ENCODE peak calls at places on chromosomes 16 and 17, in six cellular contexts. W is HCT116, P is WTC11, V is SK-N-SH, T is A549, C is HepG2. Y is an unnamed sample.

GRCh38 chr17:71267668-71268067 is 853.2 kb upstream of the SOX9 start:
- DNase-seq in W (no peak), P (no peak), V (no peak), T (no peak), C (no peak), Y (no peak)

GRCh38 chr17:77470800-77471733 is 330.3 kb downstream of the SEC14L1 start:
- DNase-seq in W (peak), P (peak), V (peak), T (peak), C (peak), Y (peak)

GRCh38 chr16:57405194-57405593 is 627 bp downstream of the CCL17 start:
- DNase-seq in W (no peak), P (no peak), V (no peak), T (no peak), C (no peak), Y (no peak)

GRCh38 chr17:30236807-30237206 is 1.3 kb upstream of the SLC6A4 start:
- DNase-seq in W (peak), P (peak), V (peak), T (peak), C (peak), Y (no peak)

GRCh38 chr16:14302399-14303181 is 231.5 kb downstream of the MRTFB start:
- DNase-seq in W (no peak), P (peak), V (peak), T (no peak), C (no peak), Y (peak)

GRCh38 chr16:87692756-87693155 is 73.0 kb downstream of the KLHDC4 start:
- DNase-seq in W (no peak), P (no peak), V (no peak), T (no peak), C (no peak), Y (no peak)

GRCh38 chr16:2146739-2147138 is 1.7 kb upstream of the RAB26 start:
- DNase-seq in W (no peak), P (peak), V (no peak), T (no peak), C (no peak), Y (no peak)

GRCh38 chr16:83953796-83954576 is 946 bp downstream of the OSGIN1 start:
- DNase-seq in W (peak), P (no peak), V (no peak), T (peak), C (peak), Y (peak)

GRCh38 chr17:59786536-59787319 is 79.3 kb downstream of the VMP1 start:
- DNase-seq in W (peak), P (no peak), V (peak), T (peak), C (peak), Y (peak)

GRCh38 chr17:900336-900735 is 79.2 kb downstream of the NXN start:
- DNase-seq in W (no peak), P (no peak), V (no peak), T (no peak), C (no peak), Y (no peak)

GRCh38 chr17:73956595-73957465 is 246.6 kb upstream of the RPL38 start:
- DNase-seq in W (peak), P (peak), V (peak), T (peak), C (peak), Y (peak)

GRCh38 chr17:78374189-78374588 is 4.3 kb upstream of the PGS1 start:
- DNase-seq in W (no peak), P (no peak), V (no peak), T (no peak), C (no peak), Y (no peak)

GRCh38 chr16:6160871-6161270 is 1063.3 kb upstream of the EEF2KMT start:
- DNase-seq in W (no peak), P (no peak), V (no peak), T (no peak), C (no peak), Y (no peak)

GRCh38 chr17:56815711-56816110 is 18.0 kb downstream of the C17orf67 start:
- DNase-seq in W (no peak), P (no peak), V (no peak), T (no peak), C (no peak), Y (no peak)

GRCh38 chr17:5485270-5486205 is at the start of gene DERL2:
- DNase-seq in W (no peak), P (peak), V (no peak), T (peak), C (peak), Y (peak)

GRCh38 chr17:74748529-74749261 is at the start of gene NHERF1:
- DNase-seq in W (peak), P (peak), V (peak), T (peak), C (peak), Y (peak)

GRCh38 chr17:19000531-19001011 is 4.0 kb downstream of the FAM83G start:
- DNase-seq in W (no peak), P (no peak), V (peak), T (no peak), C (no peak), Y (no peak)

GRCh38 chr16:79369796-79370195 is 230.7 kb downstream of the MAF start:
- DNase-seq in W (no peak), P (no peak), V (no peak), T (no peak), C (no peak), Y (no peak)

GRCh38 chr16:89506791-89507191 is 1.4 kb upstream of the SPG7 start:
- DNase-seq in W (no peak), P (no peak), V (no peak), T (no peak), C (no peak), Y (peak)

GRCh38 chr16:58292886-58293285 is 1.9 kb downstream of the PRSS54 start:
- DNase-seq in W (no peak), P (no peak), V (no peak), T (no peak), C (no peak), Y (no peak)

GRCh38 chr17:14373587-14374259 is 72.8 kb downstream of the HS3ST3B1 start:
- DNase-seq in W (no peak), P (no peak), V (no peak), T (no peak), C (peak), Y (no peak)

GRCh38 chr17:65190467-65191095 is 53.4 kb downstream of the RGS9 start:
- DNase-seq in W (no peak), P (no peak), V (no peak), T (no peak), C (no peak), Y (no peak)

GRCh38 chr16:12206749-12207142 is 230.2 kb downstream of the SNX29 start:
- DNase-seq in W (no peak), P (no peak), V (no peak), T (no peak), C (no peak), Y (no peak)

GRCh38 chr16:86662195-86662594 is 83.8 kb downstream of the FOXL1 start:
- DNase-seq in W (no peak), P (no peak), V (no peak), T (no peak), C (no peak), Y (no peak)

GRCh38 chr16:83689385-83689831 is 118.4 kb upstream of the HSBP1 start:
- DNase-seq in W (no peak), P (no peak), V (no peak), T (no peak), C (no peak), Y (peak)

GRCh38 chr17:44256671-44257070 is 11.3 kb downstream of the SLC4A1 start:
- DNase-seq in W (no peak), P (no peak), V (no peak), T (no peak), C (no peak), Y (no peak)

DNA sequence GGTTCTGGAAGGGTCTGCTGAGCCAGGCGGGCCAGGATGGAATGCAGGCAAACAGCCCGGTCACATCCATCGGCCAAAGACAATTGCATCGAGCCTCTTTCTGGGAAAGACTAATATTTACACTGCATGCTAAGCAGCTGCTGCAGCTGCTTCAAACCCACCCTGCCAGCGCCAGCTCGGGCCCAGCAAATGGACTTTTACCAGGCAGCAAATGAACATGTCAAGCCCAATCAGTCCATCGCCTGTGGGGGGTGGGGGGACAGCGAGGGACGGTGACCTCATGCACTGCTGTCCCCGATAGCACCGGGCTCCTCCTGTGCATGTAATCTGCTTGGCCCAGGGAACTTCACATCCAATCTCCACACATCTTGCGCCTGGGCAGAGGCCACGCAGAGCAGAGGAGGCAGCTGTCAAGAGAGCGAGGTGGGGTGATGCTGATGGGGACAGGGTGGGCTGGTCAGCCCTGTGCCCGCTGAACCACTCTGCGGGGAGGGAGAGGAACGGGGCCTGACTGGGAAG is 39.4 kb upstream of the CDH5 start:
- DNase-seq in W (no peak), P (no peak), V (no peak), T (no peak), C (peak), Y (no peak)
- TF ChIP-seq MAX in W (no peak), P (no peak), V (no peak), T (no peak), C (peak), Y (no peak)

GRCh38 chr17:6953689-6954088 is 42.2 kb upstream of the ALOX12 start:
- DNase-seq in W (no peak), P (no peak), V (no peak), T (no peak), C (no peak), Y (no peak)

GRCh38 chr17:6948976-6949375 is 46.9 kb upstream of the ALOX12 start:
- DNase-seq in W (no peak), P (no peak), V (no peak), T (no peak), C (no peak), Y (no peak)

GRCh38 chr17:6947745-6948144 is 48.1 kb upstream of the ALOX12 start:
- DNase-seq in W (no peak), P (no peak), V (no peak), T (no peak), C (no peak), Y (no peak)

DNA sequence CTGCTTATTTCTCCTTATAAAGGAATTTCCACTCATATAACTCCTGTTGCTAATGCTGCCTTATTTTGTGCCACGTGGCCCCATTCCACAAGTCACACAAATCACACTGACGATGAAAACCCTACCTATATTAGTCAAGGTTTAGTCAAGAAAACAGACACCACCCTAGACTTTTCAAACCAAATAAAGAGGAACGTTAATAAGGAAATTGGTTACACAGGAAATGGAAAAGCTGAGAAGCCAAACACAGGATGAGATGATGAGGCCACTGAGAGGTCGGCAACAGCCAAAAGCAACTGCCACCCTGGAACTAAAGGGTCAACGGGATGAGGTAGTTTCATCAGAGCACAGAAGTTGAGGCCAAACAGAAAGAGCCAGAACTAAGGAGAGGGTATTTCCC is 47.3 kb upstream of the ALOX12 start:
- DNase-seq in W (no peak), P (no peak), V (no peak), T (no peak), C (no peak), Y (peak)
- TF ChIP-seq MAX in W (no peak), P (no peak), V (no peak), T (no peak), C (no peak), Y (peak)

DNA sequence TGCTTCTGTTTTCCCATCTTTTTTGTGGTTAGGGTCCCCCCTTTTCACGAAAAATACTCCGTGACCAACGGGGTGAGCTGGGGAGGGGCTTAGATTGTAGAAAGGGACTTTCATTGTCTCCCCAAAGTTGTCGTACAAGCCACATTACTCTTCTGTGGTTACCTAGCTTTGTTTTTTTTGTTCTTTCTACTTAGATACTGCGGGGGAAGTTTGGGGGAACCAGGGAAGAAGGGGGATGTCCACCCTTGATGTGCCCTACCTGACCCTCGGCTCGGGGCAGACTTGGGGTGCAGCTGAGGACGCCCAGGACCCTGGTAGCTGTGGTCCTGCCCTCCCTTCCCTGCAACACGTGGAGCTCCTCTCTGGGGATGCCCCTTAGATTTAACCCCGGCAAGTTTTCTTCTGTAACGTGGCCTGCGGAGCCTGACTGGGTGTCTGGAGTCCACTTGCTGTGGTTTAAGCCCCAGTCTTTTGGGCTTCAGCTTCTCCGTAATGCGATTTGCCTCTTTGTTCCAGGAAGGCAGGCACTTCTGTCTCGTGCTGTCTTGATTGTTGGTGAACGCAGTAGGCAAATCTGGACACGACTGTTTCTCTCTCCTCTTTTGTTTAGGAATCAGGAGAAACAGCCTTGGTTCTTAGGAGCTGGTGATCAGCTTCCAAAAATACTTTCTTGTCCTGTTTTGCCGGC is 895 bp downstream of the ABCC1 start:
- DNase-seq in W (no peak), P (no peak), V (peak), T (no peak), C (peak), Y (peak)
- TF ChIP-seq MAX in W (peak), P (peak), V (peak), T (peak), C (peak), Y (peak)

DNA sequence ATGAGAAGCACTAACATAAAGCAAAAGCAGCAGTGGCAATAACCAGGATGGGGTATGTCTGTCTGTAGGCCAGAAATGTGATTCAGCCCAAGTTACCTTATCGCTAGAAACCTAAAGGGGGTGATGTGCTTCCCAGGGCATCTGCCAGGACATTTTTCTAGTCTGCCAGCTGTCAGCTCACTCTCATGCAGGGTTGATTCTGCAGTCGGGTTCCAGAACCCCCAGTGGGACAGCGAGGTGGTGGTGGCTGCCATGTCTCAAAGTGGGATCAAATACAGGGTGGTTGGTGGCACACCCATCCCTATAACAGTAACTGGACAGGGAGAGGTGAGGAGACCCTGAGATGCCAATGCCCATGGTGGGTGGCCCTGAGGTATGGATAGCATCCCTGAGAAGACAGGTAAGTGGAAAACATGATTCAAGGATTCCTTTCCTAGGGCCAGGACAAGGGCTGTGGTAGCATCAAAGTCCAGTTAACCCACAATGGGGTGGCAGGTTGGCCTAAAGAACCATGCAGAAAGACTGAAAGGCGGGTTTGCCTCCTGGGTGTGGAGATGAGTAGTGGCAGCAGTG is 84.3 kb downstream of the TNFRSF13B start:
- DNase-seq in W (no peak), P (no peak), V (no peak), T (no peak), C (no peak), Y (no peak)
- TF ChIP-seq MAX in W (no peak), P (no peak), V (no peak), T (no peak), C (no peak), Y (no peak)

GRCh38 chr17:55068862-55069771 is 100.6 kb downstream of the STXBP4 start:
- DNase-seq in W (no peak), P (no peak), V (no peak), T (no peak), C (peak), Y (no peak)

GRCh38 chr17:55069983-55070529 is 101.5 kb downstream of the STXBP4 start:
- DNase-seq in W (no peak), P (no peak), V (no peak), T (no peak), C (no peak), Y (no peak)

GRCh38 chr17:55062921-55063320 is 94.4 kb downstream of the STXBP4 start:
- DNase-seq in W (no peak), P (no peak), V (no peak), T (no peak), C (no peak), Y (no peak)

GRCh38 chr17:55063857-55064485 is 95.4 kb downstream of the STXBP4 start:
- DNase-seq in W (no peak), P (no peak), V (no peak), T (no peak), C (no peak), Y (no peak)

DNA sequence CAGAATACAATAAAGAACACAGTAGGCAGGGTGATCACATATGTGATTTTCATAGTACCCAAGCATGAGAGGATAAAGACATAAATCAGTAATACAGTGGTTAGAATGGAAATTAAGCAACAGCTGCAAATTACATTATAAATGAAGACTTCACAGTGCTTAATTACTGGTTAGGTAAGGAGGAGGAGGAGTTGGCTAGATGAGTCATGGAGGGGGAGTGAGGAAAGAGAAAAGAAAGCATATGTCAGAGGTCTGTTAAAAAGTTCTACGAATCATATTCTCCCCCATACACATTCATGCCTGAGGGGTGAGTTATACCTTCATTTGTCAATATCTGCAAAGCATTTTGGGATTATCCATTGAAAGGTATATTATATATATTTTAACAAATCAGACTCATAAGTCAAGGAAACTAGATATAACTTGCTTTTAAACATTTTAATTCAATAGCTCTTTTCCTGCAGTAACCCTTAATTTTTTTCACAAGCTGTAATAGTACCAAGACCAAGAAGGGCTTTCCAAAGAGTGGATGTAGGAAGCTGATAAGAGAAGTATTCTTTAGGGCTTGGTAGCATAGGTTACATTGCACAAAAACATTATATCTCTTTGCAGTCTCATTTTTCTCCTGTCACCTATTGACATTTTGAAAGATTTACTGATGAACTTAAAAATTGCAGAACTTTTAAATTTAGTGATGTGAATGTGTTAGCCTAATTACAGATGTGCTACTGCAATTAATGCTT is 99.3 kb downstream of the STXBP4 start:
- DNase-seq in W (no peak), P (no peak), V (no peak), T (no peak), C (peak), Y (peak)
- TF ChIP-seq MAX in W (no peak), P (no peak), V (no peak), T (no peak), C (no peak), Y (no peak)

GRCh38 chr16:50685456-50686058 is 4.4 kb upstream of the SNX20 start:
- DNase-seq in W (no peak), P (no peak), V (no peak), T (no peak), C (no peak), Y (peak)

GRCh38 chr16:50680556-50680893 is 587 bp downstream of the SNX20 start:
- DNase-seq in W (no peak), P (no peak), V (no peak), T (no peak), C (no peak), Y (no peak)

GRCh38 chr16:50684823-50685455 is 3.8 kb upstream of the SNX20 start:
- DNase-seq in W (no peak), P (no peak), V (no peak), T (no peak), C (no peak), Y (peak)

GRCh38 chr16:50680907-50681885 is at the start of gene SNX20:
- DNase-seq in W (no peak), P (no peak), V (no peak), T (no peak), C (no peak), Y (peak)

GRCh38 chr16:50683689-50684374 is 2.7 kb upstream of the SNX20 start:
- DNase-seq in W (no peak), P (no peak), V (no peak), T (no peak), C (no peak), Y (peak)
- TF ChIP-seq MAX in W (no peak), P (no peak), V (no peak), T (no peak), C (no peak), Y (peak)

DNA sequence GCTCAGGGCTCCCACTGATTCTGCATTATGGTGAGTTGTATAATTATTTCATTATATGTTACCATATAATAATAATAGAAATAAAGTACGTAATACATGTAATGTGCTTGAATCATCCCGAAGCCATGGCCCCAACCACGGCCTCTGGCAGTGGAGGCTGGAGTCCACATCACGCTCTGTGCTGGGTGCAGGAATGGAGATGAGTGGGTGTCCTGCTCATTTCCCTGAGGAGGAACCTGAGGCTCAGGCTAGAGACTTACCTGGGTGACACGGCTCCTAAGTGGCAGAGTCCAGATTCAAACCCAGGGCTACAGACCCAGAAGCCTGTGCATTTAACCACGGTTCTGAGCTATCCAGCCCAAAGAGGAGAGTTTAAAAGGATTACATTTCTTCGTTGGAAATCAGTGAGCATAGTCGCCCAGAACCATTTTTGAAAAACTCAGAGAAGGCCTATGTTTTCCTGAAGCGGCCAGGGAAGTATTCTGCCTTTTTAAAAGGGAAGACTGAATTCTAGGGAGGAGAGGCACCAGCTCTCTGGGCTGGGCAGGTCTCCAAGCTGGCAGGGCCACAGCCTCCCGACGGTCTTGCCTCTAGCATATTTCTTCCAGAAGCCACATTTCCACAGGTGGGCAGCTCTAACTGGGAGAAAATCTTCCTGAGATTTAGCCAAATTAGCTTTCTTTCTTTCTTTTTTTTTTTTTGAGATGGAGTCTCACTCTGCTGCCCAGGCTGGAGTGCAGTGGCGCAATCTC is 6.7 kb downstream of the IL4R start:
- DNase-seq in W (no peak), P (no peak), V (no peak), T (no peak), C (no peak), Y (no peak)
- TF ChIP-seq MAX in W (no peak), P (no peak), V (no peak), T (no peak), C (no peak), Y (no peak)